ENCODE peak calls at places on chromosomes 11 and 22, in ten cellular contexts. C, V, K, M, O, H, Z, A, T and N are unnamed samples. For H3K9me3, the result is how much of the 10 kb centered on the place peaks cover.

GRCh38 chr22:24133187-24133965 is 47.9 kb upstream of the SUSD2 start:
- DNase-seq in C (no peak), V (no peak), K (no peak), M (peak), O (no peak), H (peak), Z (peak), A (peak), T (no peak), N (no peak)

GRCh38 chr22:23754980-23755636 is 883 bp upstream of the VPREB3 start:
- DNase-seq in C (no peak), V (no peak), K (peak), M (no peak), O (no peak), H (no peak), Z (peak), A (no peak), T (no peak), N (no peak)

GRCh38 chr11:36672815-36673450 is 74.9 kb upstream of the RAG2 start:
- DNase-seq in C (no peak), V (peak), K (peak), M (no peak), O (peak), H (peak), Z (peak), A (peak), T (peak), N (no peak)

GRCh38 chr11:34427171-34427805 is 11.4 kb upstream of the CAT start:
- DNase-seq in C (no peak), V (no peak), K (no peak), M (no peak), O (no peak), H (no peak), Z (peak), A (peak), T (peak), N (no peak)

GRCh38 chr11:113057038-113057437 is 95.8 kb downstream of the NCAM1 start:
- DNase-seq in C (no peak), V (no peak), K (no peak), M (no peak), O (no peak), H (no peak), Z (no peak), A (no peak), T (no peak), N (no peak)

GRCh38 chr11:128361451-128362020 is 225.8 kb downstream of the ETS1 start:
- DNase-seq in C (no peak), V (no peak), K (no peak), M (no peak), O (no peak), H (no peak), Z (peak), A (peak), T (no peak), N (no peak)

GRCh38 chr11:128476729-128477128 is 110.6 kb downstream of the ETS1 start:
- DNase-seq in C (no peak), V (no peak), K (no peak), M (no peak), O (no peak), H (peak), Z (peak), A (no peak), T (no peak), N (peak)

GRCh38 chr11:125517116-125517804 is 21.2 kb upstream of the FEZ1 start:
- DNase-seq in C (no peak), V (no peak), K (no peak), M (peak), O (peak), H (no peak), Z (peak), A (peak), T (peak), N (no peak)

GRCh38 chr11:102256251-102256650 is 61.0 kb upstream of the BIRC3 start:
- DNase-seq in C (no peak), V (no peak), K (no peak), M (no peak), O (no peak), H (no peak), Z (peak), A (peak), T (no peak), N (no peak)

GRCh38 chr11:60563553-60564235 is 48.5 kb downstream of the MS4A13 start:
- DNase-seq in C (no peak), V (no peak), K (no peak), M (peak), O (peak), H (no peak), Z (no peak), A (no peak), T (no peak), N (no peak)

GRCh38 chr11:83693279-83693992 is 407.3 kb upstream of the CCDC90B start:
- DNase-seq in C (no peak), V (no peak), K (no peak), M (no peak), O (no peak), H (no peak), Z (no peak), A (no peak), T (no peak), N (no peak)

GRCh38 chr11:8068605-8069221 is 12.3 kb upstream of the TUB start:
- DNase-seq in C (no peak), V (no peak), K (no peak), M (peak), O (no peak), H (no peak), Z (peak), A (peak), T (peak), N (no peak)

GRCh38 chr22:21077884-21078508 is 32.2 kb downstream of the LRRC74B start:
- DNase-seq in C (no peak), V (no peak), K (no peak), M (no peak), O (no peak), H (no peak), Z (no peak), A (no peak), T (no peak), N (no peak)

GRCh38 chr11:129273944-129274343 is 81.8 kb upstream of the ARHGAP32 start:
- DNase-seq in C (no peak), V (no peak), K (no peak), M (no peak), O (no peak), H (no peak), Z (no peak), A (no peak), T (no peak), N (no peak)

GRCh38 chr22:27880778-27881394 is 38.2 kb downstream of the PITPNB start:
- DNase-seq in C (no peak), V (peak), K (peak), M (no peak), O (peak), H (peak), Z (peak), A (peak), T (peak), N (no peak)

GRCh38 chr11:76047231-76047630 is 159.1 kb downstream of the WNT11 start:
- DNase-seq in C (no peak), V (no peak), K (no peak), M (no peak), O (no peak), H (no peak), Z (peak), A (no peak), T (no peak), N (no peak)

GRCh38 chr11:76048763-76049162 is 157.5 kb downstream of the WNT11 start:
- DNase-seq in C (no peak), V (peak), K (peak), M (no peak), O (peak), H (peak), Z (no peak), A (no peak), T (no peak), N (no peak)

GRCh38 chr11:76051937-76052336 is 154.4 kb downstream of the WNT11 start:
- DNase-seq in C (no peak), V (no peak), K (no peak), M (no peak), O (no peak), H (no peak), Z (no peak), A (no peak), T (no peak), N (no peak)

GRCh38 chr11:76047766-76048165 is 158.5 kb downstream of the WNT11 start:
- DNase-seq in C (no peak), V (no peak), K (no peak), M (no peak), O (no peak), H (no peak), Z (no peak), A (no peak), T (no peak), N (no peak)

DNA sequence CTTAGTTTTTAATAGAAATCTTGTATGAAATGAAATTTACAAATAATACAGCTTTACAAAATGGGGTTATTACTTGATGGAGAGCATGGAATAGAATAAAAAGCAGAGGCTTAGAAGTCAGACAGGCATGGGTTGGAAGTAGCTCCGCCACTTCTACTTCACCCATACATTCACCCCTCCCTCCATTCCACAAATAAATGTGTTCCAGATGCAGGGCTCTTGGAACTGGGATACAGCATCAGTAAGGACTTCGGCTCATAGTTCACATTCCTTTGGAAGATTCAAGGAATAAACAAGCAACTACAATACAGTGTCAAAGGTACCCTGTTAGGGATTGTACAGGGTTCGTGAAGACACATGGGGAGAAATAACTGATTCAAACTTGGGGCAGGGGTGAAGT is 156.8 kb downstream of the WNT11 start:
- DNase-seq in C (no peak), V (no peak), K (no peak), M (no peak), O (no peak), H (no peak), Z (no peak), A (no peak), T (no peak), N (no peak)
- H3K9me3 ChIP-seq in C (under half), V (under half), K (under half), M (under half), O (under half), H (under half), Z (under half), A (under half), T (under half), N (under half)

GRCh38 chr22:49299821-49300231 is 527.8 kb downstream of the BRD1 start:
- DNase-seq in C (no peak), V (no peak), K (no peak), M (no peak), O (no peak), H (no peak), Z (no peak), A (no peak), T (no peak), N (no peak)
- H3K9me3 ChIP-seq in C (under half), V (under half), K (under half), M (under half), O (under half), H (under half), Z (under half), A (under half), T (under half), N (under half)

DNA sequence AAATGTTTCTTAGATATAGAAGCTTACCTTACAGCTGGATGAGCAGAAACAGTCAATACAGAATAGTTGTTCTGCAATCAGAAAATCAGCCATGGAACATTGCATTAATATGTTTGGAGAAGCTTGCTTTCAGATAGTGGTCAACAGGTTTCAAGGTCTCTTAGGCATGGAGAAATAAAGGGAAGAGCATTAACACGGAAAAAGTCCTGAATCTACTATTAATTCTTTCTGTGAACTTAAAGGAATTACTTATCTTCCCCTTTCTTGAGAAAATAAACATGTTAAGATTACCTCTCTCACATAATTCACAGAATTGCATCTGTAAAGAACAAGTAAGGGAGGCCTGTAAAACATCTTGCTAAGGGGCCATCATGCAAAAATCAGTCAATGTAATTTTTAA is at the start of gene OR5B3:
- DNase-seq in C (no peak), V (no peak), K (no peak), M (no peak), O (no peak), H (no peak), Z (no peak), A (no peak), T (no peak), N (no peak)
- H3K9me3 ChIP-seq in C (under half), V (under half), K (under half), M (under half), O (under half), H (under half), Z (under half), A (under half), T (under half), N (under half)

GRCh38 chr22:48920776-48921241 is 906.9 kb downstream of the BRD1 start:
- DNase-seq in C (no peak), V (no peak), K (no peak), M (peak), O (no peak), H (no peak), Z (no peak), A (no peak), T (no peak), N (no peak)
- H3K9me3 ChIP-seq in C (under half), V (under half), K (under half), M (under half), O (under half), H (under half), Z (under half), A (under half), T (under half), N (under half)

GRCh38 chr22:48843640-48844039 is 984.0 kb downstream of the BRD1 start:
- DNase-seq in C (no peak), V (no peak), K (no peak), M (no peak), O (no peak), H (no peak), Z (no peak), A (no peak), T (no peak), N (no peak)
- H3K9me3 ChIP-seq in C (under half), V (under half), K (under half), M (under half), O (under half), H (under half), Z (under half), A (under half), T (under half), N (under half)

DNA sequence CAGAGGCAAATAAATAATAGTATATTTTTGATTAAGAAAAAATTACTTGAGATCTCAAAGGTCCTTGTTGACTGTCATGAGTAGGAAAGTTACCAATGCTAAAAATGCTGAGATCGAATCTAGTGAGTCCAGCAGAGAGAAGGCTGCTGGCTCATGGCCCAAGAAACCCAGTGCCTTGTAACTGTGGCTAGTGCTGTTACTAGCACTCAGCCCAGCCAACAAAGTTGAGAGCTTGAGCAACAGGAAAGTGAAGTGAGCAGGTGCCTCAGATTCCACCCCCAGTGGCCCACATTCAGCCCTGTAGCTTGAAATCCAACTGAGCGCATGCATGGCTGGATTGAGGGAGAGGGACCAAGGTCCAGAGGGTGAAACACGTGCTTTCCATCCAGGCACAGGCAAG is 398.2 kb downstream of the SHANK2 start:
- DNase-seq in C (no peak), V (no peak), K (no peak), M (no peak), O (no peak), H (no peak), Z (no peak), A (no peak), T (no peak), N (no peak)
- H3K9me3 ChIP-seq in C (under half), V (under half), K (under half), M (under half), O (under half), H (under half), Z (under half), A (under half), T (under half), N (under half)

DNA sequence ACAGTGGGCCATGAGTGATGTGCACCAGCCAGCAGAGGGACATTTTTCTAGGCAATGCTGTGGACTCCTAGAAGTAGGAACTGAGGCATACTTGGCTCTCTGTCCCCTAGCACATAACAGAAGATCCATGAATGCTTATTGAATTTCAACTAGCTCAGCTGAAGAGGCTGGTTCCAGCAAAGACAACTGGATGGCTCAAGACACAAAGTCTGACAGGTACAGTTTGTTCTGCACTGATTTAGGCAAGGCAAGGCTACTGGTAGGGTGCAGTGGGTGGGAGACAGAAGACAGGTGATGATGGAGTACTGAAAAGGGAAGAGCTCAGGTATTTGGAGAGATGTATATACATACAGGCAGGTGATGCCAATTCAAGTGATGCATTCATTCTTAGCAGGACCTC is 72.4 kb upstream of the USP47 start:
- DNase-seq in C (no peak), V (no peak), K (no peak), M (no peak), O (no peak), H (no peak), Z (no peak), A (no peak), T (no peak), N (no peak)
- H3K9me3 ChIP-seq in C (under half), V (under half), K (under half), M (under half), O (under half), H (under half), Z (under half), A (under half), T (under half), N (under half)